ENCODE peak calls at places on chromosomes 4 and X, in ten cellular contexts. D, N, U, W, Y, P, X, T, I and K are unnamed samples.

GRCh38 chr4:141518222-141518621 is 118.2 kb upstream of the IL15 start:
- DNase-seq in D (no peak), N (no peak), U (no peak), W (no peak), Y (no peak), P (no peak), X (no peak), T (no peak), I (no peak), K (no peak)

GRCh38 chr4:162163892-162164759 is at the start of gene FSTL5:
- DNase-seq in D (peak; percentile 86), N (no peak), U (peak; percentile 36), W (peak; percentile 66), Y (peak; percentile 4), P (no peak), X (peak; percentile 95), T (peak; percentile 25), I (peak; percentile 79), K (peak; percentile 76)

GRCh38 chrX:48497871-48498270 is 10.9 kb upstream of the PORCN start:
- DNase-seq in D (no peak), N (no peak), U (no peak), W (no peak), Y (no peak), P (no peak), X (no peak), T (no peak), I (no peak), K (no peak)

GRCh38 chrX:128106630-128107029 is 54.4 kb upstream of the ACTRT1 start:
- DNase-seq in D (peak; percentile 10), N (no peak), U (no peak), W (no peak), Y (no peak), P (no peak), X (peak; percentile 42), T (no peak), I (no peak), K (no peak)

GRCh38 chr4:110955748-110956147 is 332.9 kb upstream of the PITX2 start:
- DNase-seq in D (no peak), N (no peak), U (no peak), W (no peak), Y (no peak), P (no peak), X (no peak), T (no peak), I (no peak), K (no peak)

GRCh38 chrX:8738588-8739189 is 6.8 kb upstream of the ANOS1 start:
- DNase-seq in D (peak; percentile 67), N (no peak), U (no peak), W (no peak), Y (peak; percentile 27), P (no peak), X (peak; percentile 49), T (peak; percentile 59), I (peak; percentile 24), K (peak; percentile 60)

GRCh38 chr4:85491527-85491926 is 16.6 kb downstream of the ARHGAP24 start:
- DNase-seq in D (no peak), N (no peak), U (no peak), W (no peak), Y (no peak), P (no peak), X (no peak), T (no peak), I (no peak), K (no peak)

GRCh38 chr4:33111106-33111505 is 2390.9 kb downstream of the PCDH7 start:
- DNase-seq in D (no peak), N (no peak), U (no peak), W (no peak), Y (no peak), P (no peak), X (peak; percentile 14), T (peak; percentile 27), I (no peak), K (no peak)

GRCh38 chr4:116016201-116016600 is 902.8 kb upstream of the NDST4 start:
- DNase-seq in D (no peak), N (peak; percentile 10), U (peak; percentile 41), W (peak; percentile 70), Y (peak; percentile 70), P (peak; percentile 18), X (peak; percentile 98), T (peak; percentile 53), I (no peak), K (no peak)

GRCh38 chr4:108033348-108033747 is 43.7 kb downstream of the HADH start:
- DNase-seq in D (no peak), N (no peak), U (no peak), W (no peak), Y (no peak), P (no peak), X (no peak), T (no peak), I (no peak), K (no peak)

GRCh38 chr4:44725861-44726820 is at the start of gene GNPDA2:
- DNase-seq in D (peak; percentile 77), N (peak; percentile 52), U (peak; percentile 95), W (peak; percentile 82), Y (peak; percentile 74), P (peak; percentile 78), X (peak; percentile 79), T (peak; percentile 94), I (peak; percentile 85), K (peak; percentile 87)

GRCh38 chr4:94974773-94975172 is 217.0 kb downstream of the BMPR1B start:
- DNase-seq in D (no peak), N (peak; percentile 35), U (no peak), W (peak; percentile 67), Y (no peak), P (no peak), X (peak; percentile 59), T (peak; percentile 68), I (no peak), K (no peak)

GRCh38 chr4:141307241-141307689 is 86.6 kb downstream of the ZNF330 start:
- DNase-seq in D (peak; percentile 39), N (peak; percentile 47), U (peak; percentile 30), W (peak; percentile 88), Y (peak; percentile 21), P (peak; percentile 45), X (peak; percentile 70), T (peak; percentile 78), I (peak; percentile 9), K (peak; percentile 90)

GRCh38 chrX:67648361-67648760 is 104.5 kb downstream of the AR start:
- DNase-seq in D (no peak), N (no peak), U (no peak), W (no peak), Y (no peak), P (no peak), X (no peak), T (no peak), I (no peak), K (no peak)

GRCh38 chr4:42331040-42331439 is 66.2 kb upstream of the SHISA3 start:
- DNase-seq in D (no peak), N (no peak), U (no peak), W (no peak), Y (no peak), P (no peak), X (no peak), T (no peak), I (no peak), K (no peak)

GRCh38 chr4:55321707-55322264 is 24.3 kb upstream of the SRD5A3 start:
- DNase-seq in D (peak; percentile 83), N (peak; percentile 55), U (peak; percentile 70), W (peak; percentile 51), Y (peak; percentile 74), P (peak; percentile 88), X (peak; percentile 82), T (peak; percentile 91), I (peak; percentile 76), K (peak; percentile 88)

GRCh38 chrX:24260827-24261550 is 52.9 kb downstream of the SUPT20HL2 start:
- DNase-seq in D (no peak), N (no peak), U (no peak), W (peak; percentile 31), Y (no peak), P (no peak), X (no peak), T (peak; percentile 74), I (no peak), K (peak; percentile 54)

GRCh38 chr4:92996533-92996932 is 692.8 kb downstream of the GRID2 start:
- DNase-seq in D (no peak), N (no peak), U (no peak), W (no peak), Y (no peak), P (no peak), X (no peak), T (no peak), I (no peak), K (no peak)

GRCh38 chrX:13047752-13048151 is 3.3 kb upstream of the FAM9C start:
- DNase-seq in D (no peak), N (no peak), U (no peak), W (no peak), Y (no peak), P (no peak), X (no peak), T (no peak), I (no peak), K (no peak)

GRCh38 chr4:6608758-6609414 is 31.6 kb upstream of the MRFAP1 start:
- DNase-seq in D (no peak), N (no peak), U (peak; percentile 47), W (no peak), Y (no peak), P (no peak), X (no peak), T (no peak), I (peak; percentile 46), K (peak; percentile 62)
- TF ChIP-seq CTCF in D (no peak), N (no peak), U (peak; percentile 34), W (no peak), Y (no peak), P (peak; percentile 1), X (no peak), T (no peak), I (no peak), K (no peak)

DNA sequence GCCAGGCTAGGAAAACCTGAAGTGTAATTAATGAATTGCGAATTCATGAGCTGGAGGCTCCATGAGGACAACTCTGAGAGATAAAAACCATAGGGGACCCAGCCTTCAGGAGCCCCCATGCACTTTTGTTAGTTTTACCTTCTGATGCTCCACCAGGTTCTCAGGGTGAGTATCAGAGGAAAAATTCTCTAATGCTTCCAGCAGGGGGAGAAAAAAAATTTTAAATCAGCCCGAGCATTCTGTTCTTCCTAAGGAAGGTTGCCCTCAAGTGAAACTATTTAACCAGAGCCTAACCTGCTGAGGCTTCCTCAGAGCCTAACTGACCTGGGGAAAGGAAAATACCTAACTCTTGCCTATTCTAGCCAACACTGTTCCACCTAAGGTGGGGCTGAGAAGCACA is 552.6 kb downstream of the PPARGC1A start:
- DNase-seq in D (no peak), N (no peak), U (no peak), W (no peak), Y (peak; percentile 6), P (no peak), X (no peak), T (no peak), I (no peak), K (no peak)
- TF ChIP-seq CTCF in D (peak; percentile 57), N (no peak), U (peak; percentile 23), W (no peak), Y (no peak), P (no peak), X (peak; percentile 22), T (no peak), I (no peak), K (no peak)

GRCh38 chrX:44873415-44874270 is 655 bp downstream of the KDM6A start:
- DNase-seq in D (peak; percentile 15), N (no peak), U (peak; percentile 69), W (peak; percentile 22), Y (peak; percentile 48), P (no peak), X (peak; percentile 52), T (peak; percentile 51), I (peak; percentile 61), K (peak; percentile 48)
- TF ChIP-seq CTCF in D (no peak), N (no peak), U (peak; percentile 14), W (no peak), Y (no peak), P (no peak), X (no peak), T (no peak), I (no peak), K (no peak)

GRCh38 chr4:112348488-112349158 is 51.5 kb downstream of the ALPK1 start:
- DNase-seq in D (peak; percentile 48), N (peak; percentile 43), U (peak; percentile 90), W (peak; percentile 53), Y (no peak), P (peak; percentile 32), X (peak; percentile 86), T (peak; percentile 80), I (peak; percentile 71), K (no peak)
- TF ChIP-seq CTCF in D (peak; percentile 50), N (peak; percentile 42), U (peak; percentile 43), W (peak; percentile 14), Y (no peak), P (peak; percentile 34), X (peak; percentile 64), T (peak; percentile 38), I (peak; percentile 33), K (no peak)